ENCODE peak calls at places on chromosome 11, in five cellular contexts. B, C, N, T and K are unnamed samples.

GRCh38 chr11:12680246-12680939 is 6.2 kb downstream of the TEAD1 start:
- DNase-seq in B (peak), C (peak), N (peak), T (peak), K (peak)

GRCh38 chr11:31813242-31813960 is 2.3 kb upstream of the PAX6 start:
- DNase-seq in B (no peak), C (no peak), N (peak), T (no peak), K (no peak)

GRCh38 chr11:111069076-111069475 is 176.4 kb upstream of the POU2AF2 start:
- DNase-seq in B (peak), C (peak), N (no peak), T (no peak), K (peak)

GRCh38 chr11:126896025-126896424 is 104.5 kb downstream of the KIRREL3 start:
- DNase-seq in B (no peak), C (no peak), N (no peak), T (no peak), K (no peak)

GRCh38 chr11:134014502-134014901 is 54.4 kb upstream of the JAM3 start:
- DNase-seq in B (no peak), C (peak), N (no peak), T (no peak), K (peak)

GRCh38 chr11:115324569-115325432 is 179.4 kb downstream of the CADM1 start:
- DNase-seq in B (peak), C (peak), N (peak), T (peak), K (peak)

GRCh38 chr11:128422576-128423370 is 164.6 kb downstream of the ETS1 start:
- DNase-seq in B (no peak), C (no peak), N (no peak), T (no peak), K (no peak)

GRCh38 chr11:69817265-69818236 is 1.7 kb downstream of the FGF3 start:
- DNase-seq in B (no peak), C (no peak), N (peak), T (no peak), K (peak)

GRCh38 chr11:94740975-94741707 is 27.0 kb upstream of the AMOTL1 start:
- DNase-seq in B (peak), C (peak), N (peak), T (peak), K (peak)
- H3K23ac ChIP-seq in B (peak), C (no peak), N (no peak), T (no peak), K (no peak)

GRCh38 chr11:289706-290620 is 1.0 kb downstream of the PGGHG start:
- DNase-seq in B (no peak), C (peak), N (no peak), T (no peak), K (no peak)

GRCh38 chr11:292211-293121 is 3.5 kb downstream of the PGGHG start:
- DNase-seq in B (no peak), C (no peak), N (no peak), T (no peak), K (no peak)

GRCh38 chr11:291281-292210 is 2.6 kb downstream of the PGGHG start:
- DNase-seq in B (no peak), C (no peak), N (no peak), T (no peak), K (no peak)

GRCh38 chr11:289145-289705 is 299 bp downstream of the PGGHG start:
- DNase-seq in B (no peak), C (no peak), N (no peak), T (no peak), K (no peak)

DNA sequence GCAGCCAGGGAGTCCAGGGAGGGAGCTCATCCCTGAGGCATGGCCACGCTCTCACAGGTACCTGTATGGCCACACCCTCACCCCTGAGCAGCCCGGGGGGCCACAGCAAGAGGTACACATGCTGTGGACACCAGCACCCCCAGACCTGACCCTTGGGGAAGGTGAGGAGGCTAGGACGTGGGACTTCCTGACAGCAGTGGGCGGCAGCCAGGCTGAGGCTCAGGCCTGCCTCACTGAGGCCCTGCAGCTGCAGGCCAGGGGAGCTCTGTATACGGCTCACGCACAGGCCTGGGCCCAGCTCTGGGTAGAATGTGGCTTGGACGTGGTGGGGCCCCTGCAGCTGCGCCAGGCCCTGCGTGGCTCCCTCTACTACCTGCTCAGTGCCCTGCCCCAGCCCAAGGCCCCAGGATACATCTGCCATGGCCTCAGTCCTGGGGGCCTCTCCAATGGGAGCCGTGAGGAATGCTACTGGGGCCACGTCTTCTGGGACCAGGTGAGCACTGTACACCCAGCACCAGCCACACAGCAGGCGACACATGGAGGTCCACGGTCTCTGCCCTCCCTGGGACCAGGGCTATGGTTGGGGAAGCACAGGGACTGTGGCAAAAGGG is 1.8 kb downstream of the PGGHG start:
- DNase-seq in B (no peak), C (no peak), N (no peak), T (no peak), K (no peak)
- H3K23ac ChIP-seq in B (no peak), C (no peak), N (no peak), T (peak), K (no peak)

GRCh38 chr11:471468-472145 is 21.5 kb downstream of the PTDSS2 start:
- DNase-seq in B (no peak), C (no peak), N (no peak), T (no peak), K (no peak)

GRCh38 chr11:472272-472671 is 22.2 kb downstream of the PTDSS2 start:
- DNase-seq in B (no peak), C (no peak), N (no peak), T (no peak), K (no peak)

GRCh38 chr11:468036-468435 is 18.0 kb downstream of the PTDSS2 start:
- DNase-seq in B (no peak), C (no peak), N (no peak), T (no peak), K (no peak)

GRCh38 chr11:468493-468892 is 18.4 kb downstream of the PTDSS2 start:
- DNase-seq in B (no peak), C (no peak), N (no peak), T (no peak), K (no peak)

DNA sequence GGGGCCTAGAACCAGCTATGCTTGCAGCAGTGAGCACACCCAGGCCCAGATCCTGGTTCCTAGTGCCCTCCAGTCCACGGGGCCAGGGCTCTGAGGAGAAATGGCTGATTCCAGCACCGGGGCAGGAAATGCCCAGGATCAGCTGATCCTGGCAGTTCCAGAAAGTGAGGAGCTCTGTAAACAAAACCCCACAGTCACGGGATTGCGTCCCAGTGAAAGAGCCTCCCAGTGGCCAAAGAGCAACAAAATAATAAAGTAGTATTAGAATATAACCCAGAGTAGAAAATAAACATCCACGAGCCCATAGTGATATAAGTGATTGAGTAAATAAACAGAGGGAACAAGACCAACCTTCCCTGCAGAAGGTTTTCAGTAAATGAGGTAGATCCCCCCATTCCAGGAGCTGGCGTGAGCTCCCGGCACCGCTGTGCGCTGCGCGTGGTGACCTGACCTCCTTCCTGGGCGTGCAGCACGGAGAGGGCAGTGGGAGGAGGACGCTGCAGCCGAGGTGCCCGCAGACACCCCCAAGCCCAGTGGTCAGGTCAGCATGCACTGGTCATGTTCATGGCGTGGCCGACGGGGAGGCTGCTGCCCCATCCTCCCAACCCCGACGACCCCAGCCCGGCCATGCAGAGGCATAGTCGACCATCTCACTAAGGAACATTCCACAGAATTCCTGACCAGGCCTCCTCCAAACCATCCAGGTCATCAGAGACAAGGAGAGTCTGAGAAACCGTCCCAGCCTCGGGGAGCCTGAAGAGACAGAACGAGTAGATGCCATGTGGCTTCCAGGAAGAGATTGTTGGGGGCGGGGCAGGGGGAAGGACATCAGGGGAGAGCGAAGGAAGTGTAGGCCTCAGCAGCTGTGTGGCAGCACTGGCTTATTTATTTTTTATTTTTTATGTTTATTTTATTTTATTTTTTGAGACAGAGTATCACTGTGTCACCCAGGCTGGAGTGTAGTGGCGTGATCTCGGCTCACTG is 19.9 kb downstream of the PTDSS2 start:
- DNase-seq in B (peak), C (no peak), N (no peak), T (no peak), K (peak)
- H3K23ac ChIP-seq in B (peak), C (no peak), N (no peak), T (peak), K (peak)

GRCh38 chr11:3057069-3057963 is at the start of gene CARS1:
- DNase-seq in B (peak), C (peak), N (peak), T (peak), K (peak)
- H3K23ac ChIP-seq in B (peak), C (no peak), N (no peak), T (peak), K (peak)

GRCh38 chr11:82900277-82901164 is at the start of gene PRCP:
- DNase-seq in B (peak), C (peak), N (peak), T (peak), K (peak)
- H3K23ac ChIP-seq in B (peak), C (no peak), N (no peak), T (peak), K (no peak)